ENCODE peak calls at places on chromosomes 1 and 21, in nine cellular contexts. E is NCI-H1436, D is GM03348, L is mucosa of descending colon, Q is NCI-H1105, N is lung microvascular endothelial cell, F is GM04504, U is IMR-90, M is breast epithelium. S is an unnamed sample.

GRCh38 chr1:225825606-225826005 is 15.7 kb downstream of the EPHX1 start:
- DNase-seq in E (no peak), D (no peak), L (no peak), Q (no peak), N (no peak), F (no peak), U (no peak), M (no peak), S (no peak)

GRCh38 chr1:27428316-27429028 is 36.0 kb downstream of the GPR3 start:
- DNase-seq in E (no peak), D (no peak), L (no peak), Q (no peak), N (peak; percentile 79), F (no peak), U (no peak), M (peak; percentile 59), S (peak; percentile 46)

GRCh38 chr1:177646757-177647730 is 322.8 kb downstream of the SEC16B start:
- DNase-seq in E (no peak), D (no peak), L (no peak), Q (no peak), N (no peak), F (no peak), U (no peak), M (no peak), S (no peak)

GRCh38 chr1:169483500-169483966 is 2.2 kb downstream of the SLC19A2 start:
- DNase-seq in E (no peak), D (peak; percentile 14), L (peak; percentile 36), Q (no peak), N (no peak), F (no peak), U (peak; percentile 79), M (no peak), S (peak; percentile 37)

GRCh38 chr1:244100691-244101453 is 49.8 kb downstream of the ZBTB18 start:
- DNase-seq in E (no peak), D (peak; percentile 9), L (no peak), Q (no peak), N (peak; percentile 75), F (no peak), U (peak; percentile 62), M (no peak), S (no peak)

GRCh38 chr1:39646232-39647081 is 7.0 kb upstream of the HEYL start:
- DNase-seq in E (no peak), D (peak; percentile 72), L (peak; percentile 25), Q (no peak), N (no peak), F (peak; percentile 40), U (peak; percentile 79), M (no peak), S (peak; percentile 73)

GRCh38 chr1:11804666-11805453 is 904 bp downstream of the MTHFR start:
- DNase-seq in E (peak; percentile 30), D (peak; percentile 42), L (peak; percentile 56), Q (peak; percentile 89), N (peak; percentile 26), F (no peak), U (peak; percentile 56), M (peak; percentile 59), S (peak; percentile 31)

GRCh38 chr1:46315669-46316403 is 12.3 kb downstream of the UQCRH start:
- DNase-seq in E (no peak), D (peak; percentile 40), L (no peak), Q (no peak), N (no peak), F (no peak), U (peak; percentile 72), M (no peak), S (peak; percentile 25)

GRCh38 chr1:41805771-41806471 is 112.8 kb downstream of the HIVEP3 start:
- DNase-seq in E (no peak), D (no peak), L (no peak), Q (no peak), N (no peak), F (no peak), U (no peak), M (no peak), S (no peak)

GRCh38 chr21:42474982-42475381 is 21.0 kb downstream of the RSPH1 start:
- DNase-seq in E (no peak), D (no peak), L (peak; percentile 11), Q (no peak), N (no peak), F (no peak), U (no peak), M (no peak), S (no peak)